ENCODE peak calls at places on chromosomes 4 and X, in ten cellular contexts. I, X, G, V, S, M, L, K, Q and J are unnamed samples.

GRCh38 chrX:112834016-112834855 is 6.4 kb downstream of the AMOT start:
- DNase-seq in K (no peak), X (peak; percentile 88), L (peak; percentile 68), V (no peak), S (no peak), G (no peak), I (peak; percentile 2), Q (peak; percentile 23), M (peak; percentile 72), J (peak; percentile 71)

GRCh38 chrX:19728915-19729314 is 158.5 kb downstream of the SH3KBP1 start:
- DNase-seq in K (no peak), I (no peak), L (no peak), Q (no peak), G (no peak), V (no peak), M (no peak), X (no peak), S (no peak), J (no peak)

GRCh38 chr4:123832173-123833026 is 435.8 kb downstream of the SPRY1 start:
- DNase-seq in V (peak; percentile 10), I (peak; percentile 100), S (peak; percentile 100), Q (no peak), L (no peak), X (peak; percentile 100), G (peak; percentile 89), M (peak; percentile 99), K (peak; percentile 18), J (peak; percentile 98)

GRCh38 chrX:53859890-53860289 is 173.4 kb upstream of the HUWE1 start:
- DNase-seq in K (no peak), M (no peak), L (no peak), I (no peak), Q (no peak), G (no peak), X (no peak), V (no peak), S (no peak), J (no peak)

GRCh38 chr4:40325406-40326019 is 9.6 kb upstream of the CHRNA9 start:
- DNase-seq in X (peak; percentile 72), V (peak; percentile 37), K (peak; percentile 52), G (peak; percentile 77), M (peak; percentile 44), Q (peak; percentile 69), I (peak; percentile 82), L (peak; percentile 56), S (peak; percentile 49), J (peak; percentile 76)

GRCh38 chr4:17786567-17786966 is 5.1 kb upstream of the FAM184B start:
- DNase-seq in X (no peak), Q (no peak), S (no peak), I (no peak), M (no peak), G (no peak), V (no peak), L (no peak), K (no peak), J (no peak)

GRCh38 chr4:107183155-107183774 is 147.2 kb upstream of the DKK2 start:
- DNase-seq in M (peak; percentile 58), X (peak; percentile 68), Q (peak; percentile 72), I (peak; percentile 79), S (peak; percentile 24), K (peak; percentile 14), V (no peak), G (peak; percentile 70), L (peak; percentile 35), J (peak; percentile 60)

GRCh38 chrX:145865082-145865481 is 47.5 kb downstream of the SLITRK2 start:
- DNase-seq in X (no peak), K (no peak), L (no peak), M (no peak), I (no peak), V (no peak), Q (no peak), S (no peak), G (no peak), J (no peak)

GRCh38 chr4:36187723-36188333 is 56.5 kb downstream of the ARAP2 start:
- DNase-seq in I (peak; percentile 33), G (peak; percentile 25), V (no peak), M (no peak), X (no peak), L (no peak), S (no peak), Q (peak; percentile 57), K (peak; percentile 17), J (peak; percentile 24)

GRCh38 chr4:21888195-21888976 is 60.2 kb downstream of the KCNIP4 start:
- DNase-seq in Q (no peak), M (peak; percentile 61), I (peak; percentile 94), G (peak; percentile 65), V (no peak), S (peak; percentile 83), X (peak; percentile 75), L (no peak), K (no peak), J (peak; percentile 91)

GRCh38 chr4:67746797-67747495 is 7.2 kb downstream of the GNRHR start:
- DNase-seq in S (no peak), X (peak; percentile 49), M (no peak), L (no peak), V (no peak), I (peak; percentile 68), K (no peak), Q (peak; percentile 28), G (peak; percentile 44), J (peak; percentile 50)

GRCh38 chrX:153554519-153555167 is 37.2 kb downstream of the ATP2B3 start:
- DNase-seq in V (peak; percentile 69), K (peak; percentile 75), Q (peak; percentile 74), S (no peak), L (no peak), I (peak; percentile 53), M (no peak), G (peak; percentile 59), X (peak; percentile 33), J (peak; percentile 44)

GRCh38 chrX:120840826-120841225 is 34.8 kb downstream of the CT47B1 start:
- DNase-seq in V (no peak), K (no peak), S (peak; percentile 51), G (peak; percentile 31), Q (no peak), X (peak; percentile 64), M (no peak), L (no peak), I (peak; percentile 78), J (peak; percentile 19)

GRCh38 chr4:173991321-173991720 is 292.1 kb downstream of the FBXO8 start:
- DNase-seq in X (no peak), S (no peak), I (no peak), G (no peak), V (no peak), K (no peak), M (no peak), Q (no peak), L (no peak), J (peak; percentile 64)

GRCh38 chr4:7658297-7659204 is 223.8 kb upstream of the PSAPL1 start:
- DNase-seq in V (no peak), I (no peak), L (peak; percentile 39), Q (no peak), S (no peak), X (no peak), G (no peak), M (no peak), K (no peak), J (no peak)

GRCh38 chrX:139533444-139533843 is 2.9 kb downstream of the F9 start:
- DNase-seq in L (no peak), V (no peak), G (no peak), I (no peak), X (no peak), K (no peak), M (no peak), S (no peak), Q (no peak), J (no peak)

DNA sequence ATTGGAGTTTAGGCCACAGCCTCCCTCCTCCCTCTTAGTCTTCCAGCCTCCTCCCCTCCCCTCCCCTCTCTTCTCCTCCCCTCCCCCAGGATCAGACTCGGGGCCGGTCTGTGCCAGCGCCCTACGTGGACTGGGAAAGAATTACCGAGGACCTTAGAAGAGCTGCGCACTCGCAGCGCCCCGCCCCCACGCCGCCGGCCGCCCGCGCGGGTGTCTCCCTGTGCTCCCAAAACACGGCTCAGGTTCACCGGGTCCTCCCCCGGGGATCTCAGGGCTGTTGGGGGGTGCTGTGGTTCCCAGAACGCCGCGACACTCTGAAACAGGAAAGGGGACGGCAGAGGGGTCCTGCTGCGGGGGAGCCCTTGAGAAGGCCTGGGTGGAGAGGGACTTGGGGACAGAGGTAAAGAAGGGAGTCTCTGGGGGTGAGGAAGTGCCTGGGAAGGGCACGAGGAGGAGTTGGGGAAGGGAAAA is 122.2 kb upstream of the TBL1X start:
- DNase-seq in L (peak; percentile 44), V (peak; percentile 85), G (peak; percentile 42), S (no peak), M (no peak), K (peak; percentile 81), Q (peak; percentile 85), I (peak; percentile 86), X (peak; percentile 81), J (peak; percentile 87)
- H3K4me3 ChIP-seq in L (no peak overlapping the region), V (peak overlapping the region; percentile 29), G (no peak overlapping the region), S (peak overlapping the region; percentile 30), M (no peak overlapping the region), K (no peak overlapping the region), Q (peak overlapping the region; percentile 51), I (no peak overlapping the region), X (peak overlapping the region; percentile 27), J (peak overlapping the region; percentile 33)

DNA sequence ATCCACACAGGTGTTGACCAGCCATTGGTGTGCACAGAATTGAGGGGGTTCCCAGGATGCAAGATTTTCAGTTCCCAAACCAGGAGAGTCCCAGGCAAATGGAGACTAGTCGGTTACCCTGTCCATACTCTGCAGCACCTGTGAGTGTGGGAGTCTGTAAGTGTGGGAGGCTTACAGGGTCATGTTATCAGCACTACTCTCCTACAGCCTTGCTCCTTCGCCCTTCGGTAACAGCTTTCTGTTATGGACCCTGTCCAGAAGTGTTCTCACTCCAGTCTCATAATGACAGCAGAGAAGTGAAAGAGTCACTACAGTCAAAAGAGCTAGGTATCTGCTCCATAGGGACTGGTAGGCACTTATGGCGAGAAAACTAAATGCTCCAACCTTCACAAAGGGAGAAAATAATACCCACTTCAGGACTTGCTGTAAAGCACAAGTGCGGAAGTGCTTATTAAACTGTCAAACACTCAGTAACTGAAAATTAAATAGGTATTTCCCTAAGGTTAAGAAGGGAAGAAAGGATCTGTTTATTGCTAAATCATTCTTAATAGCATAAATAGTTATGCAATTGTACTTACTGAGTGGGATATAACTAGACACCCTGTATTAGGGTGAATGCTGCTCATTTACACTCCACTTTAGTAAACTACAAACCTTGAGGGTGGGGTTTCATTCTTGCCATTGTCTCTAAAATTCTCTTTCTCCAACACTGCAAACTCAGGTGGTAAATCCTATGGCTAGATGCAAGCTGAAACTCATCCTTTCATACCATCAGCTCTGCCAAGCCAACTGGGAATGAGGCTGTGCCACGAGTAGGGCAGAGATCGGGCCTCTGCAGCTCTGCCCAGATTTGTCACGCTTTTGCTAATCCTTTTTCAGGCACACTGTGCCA is 2.8 kb upstream of the ADH7 start:
- DNase-seq in X (no peak), Q (no peak), K (no peak), M (no peak), I (no peak), L (no peak), V (no peak), S (no peak), G (peak; percentile 86), J (peak; percentile 9)
- H3K4me3 ChIP-seq in X (no peak overlapping the region), Q (no peak overlapping the region), K (no peak overlapping the region), M (no peak overlapping the region), I (no peak overlapping the region), L (no peak overlapping the region), V (no peak overlapping the region), S (no peak overlapping the region), G (peak overlapping the region; percentile 4), J (no peak overlapping the region)

GRCh38 chr4:185587065-185587443 is 51.7 kb upstream of the PDLIM3 start:
- DNase-seq in V (no peak), S (no peak), L (no peak), I (no peak), K (no peak), Q (no peak), M (no peak), G (no peak), X (no peak), J (no peak)
- H3K4me3 ChIP-seq in V (no peak overlapping the region), S (no peak overlapping the region), L (no peak overlapping the region), I (no peak overlapping the region), K (no peak overlapping the region), Q (peak overlapping the region; percentile 28), M (no peak overlapping the region), G (no peak overlapping the region), X (no peak overlapping the region), J (no peak overlapping the region)

GRCh38 chr4:102761902-102762301 is 1.1 kb upstream of the MANBA start:
- DNase-seq in L (no peak), M (no peak), S (no peak), X (no peak), I (no peak), G (no peak), V (no peak), Q (no peak), K (no peak), J (no peak)
- H3K4me3 ChIP-seq in L (peak overlapping the region; percentile 89), M (no peak overlapping the region), S (no peak overlapping the region), X (no peak overlapping the region), I (no peak overlapping the region), G (no peak overlapping the region), V (peak overlapping the region; percentile 71), Q (peak overlapping the region; percentile 71), K (no peak overlapping the region), J (no peak overlapping the region)